ENCODE peak calls at places on chromosomes 12 and 14, in nine cellular contexts. One of them, this sample, is unnamed.

GRCh38 chr12:117143008-117143532 is 43.9 kb upstream of the TESC start:
- DNase-seq in thoracic aorta: no peak
- DNase-seq in glutamatergic neuron: no peak
- DNase-seq in AML-193: no peak
- DNase-seq in anterior cingulate cortex: no peak
- DNase-seq in aorta: no peak
- DNase-seq in NCI-H1436: peak; percentile 13
- DNase-seq in NCI-H1105: no peak
- DNase-seq in SK-MEL-5: no peak
- DNase-seq in this sample: no peak

GRCh38 chr12:130826151-130826801 is 12.8 kb downstream of the STX2 start:
- DNase-seq in thoracic aorta: no peak
- DNase-seq in glutamatergic neuron: peak; percentile 86
- DNase-seq in AML-193: peak; percentile 18
- DNase-seq in anterior cingulate cortex: peak; percentile 15
- DNase-seq in aorta: peak; percentile 67
- DNase-seq in NCI-H1436: no peak
- DNase-seq in NCI-H1105: no peak
- DNase-seq in SK-MEL-5: peak; percentile 46
- DNase-seq in this sample: peak; percentile 80

GRCh38 chr14:24427537-24428508 is 1.6 kb downstream of the CBLN3 start:
- DNase-seq in thoracic aorta: no peak
- DNase-seq in glutamatergic neuron: no peak
- DNase-seq in AML-193: no peak
- DNase-seq in anterior cingulate cortex: no peak
- DNase-seq in aorta: peak; percentile 43
- DNase-seq in NCI-H1436: no peak
- DNase-seq in NCI-H1105: no peak
- DNase-seq in SK-MEL-5: no peak
- DNase-seq in this sample: no peak

GRCh38 chr14:78614651-78615050 is 444.5 kb downstream of the NRXN3 start:
- DNase-seq in thoracic aorta: no peak
- DNase-seq in glutamatergic neuron: no peak
- DNase-seq in AML-193: no peak
- DNase-seq in anterior cingulate cortex: no peak
- DNase-seq in aorta: no peak
- DNase-seq in NCI-H1436: peak; percentile 49
- DNase-seq in NCI-H1105: no peak
- DNase-seq in SK-MEL-5: no peak
- DNase-seq in this sample: no peak

GRCh38 chr12:13211859-13212664 is 15.5 kb downstream of the EMP1 start:
- DNase-seq in thoracic aorta: no peak
- DNase-seq in glutamatergic neuron: peak; percentile 71
- DNase-seq in AML-193: peak; percentile 76
- DNase-seq in anterior cingulate cortex: peak; percentile 58
- DNase-seq in aorta: peak; percentile 74
- DNase-seq in NCI-H1436: peak; percentile 46
- DNase-seq in NCI-H1105: peak; percentile 73
- DNase-seq in SK-MEL-5: peak; percentile 88
- DNase-seq in this sample: peak; percentile 77

GRCh38 chr14:37013116-37013515 is 159.3 kb downstream of the SLC25A21 start:
- DNase-seq in thoracic aorta: no peak
- DNase-seq in glutamatergic neuron: no peak
- DNase-seq in AML-193: no peak
- DNase-seq in anterior cingulate cortex: no peak
- DNase-seq in aorta: no peak
- DNase-seq in NCI-H1436: no peak
- DNase-seq in NCI-H1105: no peak
- DNase-seq in SK-MEL-5: no peak
- DNase-seq in this sample: no peak

GRCh38 chr12:21699851-21700250 is 42.2 kb upstream of the LDHB start:
- DNase-seq in thoracic aorta: no peak
- DNase-seq in glutamatergic neuron: no peak
- DNase-seq in AML-193: no peak
- DNase-seq in anterior cingulate cortex: no peak
- DNase-seq in aorta: no peak
- DNase-seq in NCI-H1436: no peak
- DNase-seq in NCI-H1105: no peak
- DNase-seq in SK-MEL-5: no peak
- DNase-seq in this sample: no peak

GRCh38 chr12:109640961-109641360 is 67.4 kb downstream of the MVK start:
- DNase-seq in thoracic aorta: no peak
- DNase-seq in glutamatergic neuron: no peak
- DNase-seq in AML-193: no peak
- DNase-seq in anterior cingulate cortex: no peak
- DNase-seq in aorta: no peak
- DNase-seq in NCI-H1436: no peak
- DNase-seq in NCI-H1105: no peak
- DNase-seq in SK-MEL-5: peak; percentile 17
- DNase-seq in this sample: no peak

GRCh38 chr12:6632026-6632978 is 3.5 kb downstream of the LPAR5 start:
- DNase-seq in thoracic aorta: no peak
- DNase-seq in glutamatergic neuron: no peak
- DNase-seq in AML-193: no peak
- DNase-seq in anterior cingulate cortex: no peak
- DNase-seq in aorta: peak; percentile 56
- DNase-seq in NCI-H1436: peak; percentile 21
- DNase-seq in NCI-H1105: no peak
- DNase-seq in SK-MEL-5: no peak
- DNase-seq in this sample: peak; percentile 70

GRCh38 chr12:67439611-67440010 is 170.5 kb downstream of the CAND1 start:
- DNase-seq in thoracic aorta: no peak
- DNase-seq in glutamatergic neuron: no peak
- DNase-seq in AML-193: no peak
- DNase-seq in anterior cingulate cortex: no peak
- DNase-seq in aorta: no peak
- DNase-seq in NCI-H1436: no peak
- DNase-seq in NCI-H1105: no peak
- DNase-seq in SK-MEL-5: no peak
- DNase-seq in this sample: no peak